ENCODE peak calls at places on chromosomes 4 and X, in five cellular contexts. I is M059J, Z is retina, A is EH, M is dorsolateral prefrontal cortex. Y is an unnamed sample.

GRCh38 chrX:30308263-30309138 is 689 bp downstream of the NR0B1 start:
- DNase-seq in I (peak), Z (peak), A (peak), M (peak), Y (peak)

GRCh38 chr4:1014395-1015167 is 3.2 kb downstream of the FGFRL1 start:
- DNase-seq in I (no peak), Z (peak), A (no peak), M (peak), Y (peak)

GRCh38 chrX:85993539-85994197 is 53.7 kb downstream of the CHM start:
- DNase-seq in I (peak), Z (no peak), A (peak), M (no peak), Y (no peak)

GRCh38 chr4:65661469-65661868 is 8.8 kb downstream of the EPHA5 start:
- DNase-seq in I (peak), Z (peak), A (no peak), M (no peak), Y (no peak)

GRCh38 chrX:77510007-77510406 is 62.8 kb downstream of the FGF16 start:
- DNase-seq in I (peak), Z (no peak), A (no peak), M (no peak), Y (no peak)

GRCh38 chrX:84469226-84469625 is 33.0 kb downstream of the HDX start:
- DNase-seq in I (peak), Z (no peak), A (peak), M (no peak), Y (no peak)

GRCh38 chrX:100449696-100450606 is 39.9 kb upstream of the PCDH19 start:
- DNase-seq in I (peak), Z (no peak), A (peak), M (peak), Y (no peak)

GRCh38 chr4:179989975-179990374 is 2253.2 kb upstream of the TENM3 start:
- DNase-seq in I (no peak), Z (no peak), A (no peak), M (no peak), Y (no peak)

GRCh38 chr4:138251904-138252303 is 9.8 kb upstream of the SLC7A11 start:
- DNase-seq in I (no peak), Z (no peak), A (peak), M (no peak), Y (no peak)

GRCh38 chr4:26048962-26049361 is 134.9 kb downstream of the SMIM20 start:
- DNase-seq in I (no peak), Z (no peak), A (no peak), M (no peak), Y (no peak)

GRCh38 chrX:154396948-154397887 is 959 bp upstream of the RPL10 start:
- DNase-seq in I (peak), Z (peak), A (peak), M (peak), Y (peak)

GRCh38 chr4:164438321-164438720 is 315.6 kb upstream of the SMIM31 start:
- DNase-seq in I (peak), Z (no peak), A (no peak), M (no peak), Y (no peak)

GRCh38 chrX:47581731-47582647 is at the start of gene TIMP1:
- DNase-seq in I (peak), Z (peak), A (peak), M (peak), Y (peak)

GRCh38 chrX:69231903-69232302 is 66.7 kb upstream of the PJA1 start:
- DNase-seq in I (peak), Z (no peak), A (peak), M (no peak), Y (no peak)

GRCh38 chr4:56630876-56631666 is 50.0 kb downstream of the HOPX start:
- DNase-seq in I (peak), Z (no peak), A (peak), M (no peak), Y (no peak)

GRCh38 chrX:37348237-37349130 is 680 bp upstream of the PRRG1 start:
- DNase-seq in I (peak), Z (peak), A (peak), M (no peak), Y (no peak)

GRCh38 chrX:70289168-70289792 is 447 bp downstream of the PDZD11 start:
- DNase-seq in I (peak), Z (no peak), A (peak), M (no peak), Y (no peak)

GRCh38 chr4:169660929-169661328 is 40.6 kb downstream of the CLCN3 start:
- DNase-seq in I (no peak), Z (peak), A (no peak), M (no peak), Y (no peak)

GRCh38 chrX:108772549-108772948 is 36.2 kb upstream of the IRS4 start:
- DNase-seq in I (no peak), Z (no peak), A (no peak), M (no peak), Y (no peak)

GRCh38 chrX:20205927-20206708 is 60.6 kb downstream of the RPS6KA3 start:
- DNase-seq in I (no peak), Z (no peak), A (no peak), M (no peak), Y (no peak)

GRCh38 chr4:70654605-70655011 is 11.7 kb downstream of the JCHAIN start:
- DNase-seq in I (no peak), Z (no peak), A (peak), M (no peak), Y (no peak)

GRCh38 chr4:14701389-14701788 is 300.9 kb upstream of the CPEB2 start:
- DNase-seq in I (no peak), Z (no peak), A (no peak), M (no peak), Y (no peak)